ENCODE peak calls at places on chromosomes 3 and 15, in four cellular contexts. E is H9, L is neuronal stem cell, D is IMR-90. A is an unnamed sample.

GRCh38 chr15:82298520-82298919 is 35.9 kb downstream of the SAXO2 start:
- DNase-seq in E (no peak), L (no peak), D (no peak), A (no peak)

GRCh38 chr3:153961498-153961897 is 159.7 kb upstream of the ARHGEF26 start:
- DNase-seq in E (no peak), L (no peak), D (no peak), A (no peak)

GRCh38 chr3:14403636-14404395 is 1.4 kb downstream of the SLC6A6 start:
- DNase-seq in E (no peak), L (no peak), D (no peak), A (no peak)

GRCh38 chr15:82810863-82811421 is 1.5 kb downstream of the WHAMM start:
- DNase-seq in E (no peak), L (no peak), D (no peak), A (peak; percentile 27)

GRCh38 chr3:184896336-184896735 is 84.4 kb downstream of the VPS8 start:
- DNase-seq in E (no peak), L (no peak), D (no peak), A (no peak)

GRCh38 chr3:4687167-4687566 is 194.0 kb downstream of the ITPR1 start:
- DNase-seq in E (no peak), L (no peak), D (no peak), A (peak; percentile 96)

GRCh38 chr3:11272913-11273574 is 847 bp downstream of the ATG7 start:
- DNase-seq in E (no peak), L (no peak), D (no peak), A (no peak)

GRCh38 chr3:194977341-194977740 is 291.7 kb downstream of the FAM43A start:
- DNase-seq in E (no peak), L (no peak), D (no peak), A (peak; percentile 81)

DNA sequence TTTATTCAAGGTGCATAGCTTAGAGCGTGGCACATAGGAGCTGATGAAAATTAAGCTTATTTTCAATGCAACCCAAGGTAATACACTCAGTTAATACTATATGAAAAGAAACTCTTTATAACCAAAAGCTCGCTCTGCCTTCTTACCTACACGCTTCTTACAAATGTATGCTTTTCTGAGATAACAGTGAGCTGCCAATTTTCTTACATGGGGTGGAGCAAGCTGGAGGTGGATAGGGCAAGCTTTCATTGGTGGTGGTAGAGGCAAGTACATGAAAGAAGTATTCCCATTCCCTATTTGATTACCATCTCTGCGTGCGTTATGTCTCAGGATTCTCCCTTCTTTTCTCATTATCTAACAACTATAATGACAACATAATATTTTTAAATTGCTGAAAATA is 8.9 kb downstream of the DZIP3 start:
- DNase-seq in E (no peak), L (no peak), D (no peak), A (no peak)
- H3K18ac ChIP-seq in E (no peak overlapping the region), L (no peak overlapping the region), D (no peak overlapping the region), A (no peak overlapping the region)

GRCh38 chr3:169344465-169344864 is 319.0 kb downstream of the MECOM start:
- DNase-seq in E (no peak), L (no peak), D (peak; percentile 55), A (no peak)
- H2AFZ ChIP-seq in E (no peak overlapping the region), L (no peak overlapping the region), D (no peak overlapping the region), A (no peak overlapping the region)

DNA sequence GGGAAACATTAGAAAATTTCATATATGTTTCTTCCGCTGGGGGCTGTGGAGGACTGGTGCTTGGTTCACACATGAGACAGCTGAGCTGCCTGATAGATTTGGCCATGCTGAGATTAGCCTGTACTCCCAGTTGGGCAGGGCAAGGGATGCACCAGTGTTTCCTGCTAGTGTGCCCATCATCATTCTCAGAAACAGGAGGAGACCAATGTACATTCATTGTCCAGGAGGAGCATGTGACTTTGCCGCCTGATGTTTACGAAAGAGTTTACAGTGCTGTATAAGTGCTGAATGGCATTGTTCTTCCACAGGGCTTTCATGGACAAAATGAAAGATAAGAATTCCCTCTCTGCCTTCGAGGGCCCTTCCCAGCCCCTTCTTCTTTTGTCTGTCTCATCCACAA is 311.1 kb upstream of the THBS1 start:
- DNase-seq in E (no peak), L (no peak), D (no peak), A (no peak)
- H2BK120ac ChIP-seq in E (no peak overlapping the region), L (no peak overlapping the region), D (peak overlapping the region; percentile 100), A (no peak overlapping the region)

DNA sequence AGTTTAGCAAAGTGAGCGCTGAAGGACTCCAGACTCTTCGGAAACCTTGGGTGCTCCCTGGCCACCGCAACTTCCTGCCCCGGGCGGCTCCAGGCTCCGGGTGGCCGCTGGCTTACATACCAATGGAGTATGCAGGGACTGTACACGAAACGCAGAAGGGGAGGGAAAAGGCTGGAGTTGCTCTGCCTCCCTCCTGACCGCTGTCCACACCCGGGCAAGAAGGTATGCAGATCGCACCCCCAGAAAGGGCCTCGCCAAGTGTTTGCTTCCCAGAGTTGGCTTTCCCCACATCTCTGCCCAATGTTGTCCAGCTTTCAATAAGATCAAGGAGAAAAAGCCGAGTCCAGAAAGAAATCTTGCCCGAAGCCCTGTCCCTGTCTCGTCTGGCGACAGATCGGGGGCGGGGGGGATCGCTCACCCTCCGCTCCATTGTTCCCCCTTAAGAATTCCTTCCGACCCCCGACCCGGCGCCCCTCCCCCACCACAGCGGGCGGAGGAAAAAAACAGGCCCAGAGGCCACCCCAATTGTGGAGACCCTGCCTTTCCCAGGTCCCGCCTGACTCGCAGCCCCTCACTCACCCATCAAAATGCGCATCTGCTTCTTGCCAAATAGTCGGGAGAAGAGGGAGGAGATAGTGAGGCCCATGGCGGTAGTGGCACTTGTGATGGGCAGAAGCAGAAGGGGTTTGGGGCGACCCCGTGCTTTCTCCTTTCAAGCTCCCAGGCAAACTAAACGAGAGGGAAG is 477 bp downstream of the ARF4 start:
- DNase-seq in E (peak; percentile 64), L (peak; percentile 75), D (peak; percentile 91), A (peak; percentile 91)
- H3K18ac ChIP-seq in E (peak overlapping the region; percentile 96), L (peak overlapping the region; percentile 92), D (peak overlapping the region; percentile 70), A (peak overlapping the region; percentile 76)

GRCh38 chr15:29859293-29859692 is 37.0 kb upstream of the TJP1 start:
- DNase-seq in E (no peak), L (no peak), D (no peak), A (no peak)
- H2AFZ ChIP-seq in E (no peak overlapping the region), L (no peak overlapping the region), D (peak overlapping the region; percentile 19), A (no peak overlapping the region)

DNA sequence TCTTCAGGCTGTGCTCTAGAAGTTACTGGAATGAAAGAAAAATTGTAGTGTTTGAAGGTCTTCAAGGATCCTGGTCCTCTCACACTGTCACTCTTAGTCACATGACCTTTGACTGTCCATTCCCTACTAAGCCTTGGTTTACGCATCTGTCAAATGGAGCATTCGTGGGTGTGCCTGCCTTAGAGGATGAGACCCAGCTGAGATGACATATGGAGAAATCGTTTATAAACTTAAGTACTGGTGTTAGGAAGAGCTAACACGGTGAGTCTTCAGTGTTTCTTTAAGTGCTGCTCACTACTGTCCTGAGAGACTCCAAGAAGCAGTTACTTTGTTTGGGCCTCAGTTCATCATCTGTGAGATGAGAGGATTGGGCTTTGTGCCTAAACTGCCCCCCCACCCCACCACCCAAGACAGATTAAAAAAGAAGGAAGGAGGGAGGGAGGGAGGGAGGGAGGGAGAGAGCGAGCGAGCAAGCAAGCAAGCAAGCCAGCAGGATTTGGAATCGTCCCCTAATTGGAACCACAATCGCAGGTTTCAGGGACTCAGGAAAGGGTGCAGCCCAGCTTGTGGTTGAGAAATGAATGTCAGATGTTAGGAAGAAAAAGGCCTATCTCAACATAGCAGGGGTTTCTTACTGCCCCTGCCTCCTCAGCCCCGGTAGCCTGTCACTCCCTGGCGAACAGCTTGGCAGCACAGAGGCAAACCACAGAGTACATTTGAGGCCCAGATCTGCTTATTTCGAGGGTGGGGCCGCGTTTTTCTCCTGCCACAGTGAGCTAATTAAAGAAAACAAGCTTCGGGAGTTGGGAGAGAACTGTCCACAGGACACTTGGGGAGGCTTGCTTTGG is 32.7 kb downstream of the SMAD3 start:
- DNase-seq in E (no peak), L (no peak), D (peak; percentile 52), A (no peak)
- H2BK120ac ChIP-seq in E (no peak overlapping the region), L (no peak overlapping the region), D (peak overlapping the region; percentile 75), A (no peak overlapping the region)

GRCh38 chr3:171026584-171027293 is at the start of gene SLC2A2:
- DNase-seq in E (no peak), L (no peak), D (no peak), A (no peak)
- H3K18ac ChIP-seq in E (no peak within 1 kb of the TSS), L (no peak within 1 kb of the TSS), D (peak within 1 kb of the TSS; percentile 52), A (no peak within 1 kb of the TSS)

DNA sequence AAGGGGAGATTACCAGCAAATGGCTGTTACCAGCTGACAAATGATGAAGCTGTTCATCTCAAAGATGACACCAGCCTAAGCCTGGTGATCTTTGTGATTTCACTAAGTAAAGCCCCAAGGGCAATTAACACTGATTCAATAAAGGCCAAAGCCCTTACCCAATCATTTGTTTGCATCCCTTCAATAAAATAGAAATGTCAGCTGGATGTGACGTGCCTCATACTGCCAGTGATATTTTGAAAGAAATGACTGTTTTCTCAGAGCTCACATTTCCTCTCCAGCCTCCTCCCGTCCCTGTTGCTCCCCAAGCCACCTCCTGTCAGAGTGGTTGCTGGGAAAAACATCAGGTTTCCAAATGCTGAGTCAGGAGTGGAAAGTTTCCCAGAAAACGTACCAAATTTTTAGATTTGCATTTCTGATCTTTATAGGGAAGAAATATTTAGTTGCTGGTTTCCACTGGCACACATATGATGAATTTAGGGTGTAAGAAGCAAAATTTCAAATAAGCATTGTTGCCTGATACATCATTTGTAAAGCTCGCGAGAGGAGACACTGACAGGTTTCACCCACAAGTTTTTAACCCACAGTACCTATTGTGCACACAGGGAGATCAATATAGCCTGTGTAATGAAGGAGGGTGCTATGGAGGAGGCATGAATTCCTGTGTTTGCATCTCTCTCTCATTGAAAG is 21.0 kb downstream of the C2CD4A start:
- DNase-seq in E (no peak), L (no peak), D (no peak), A (no peak)
- H2AFZ ChIP-seq in E (no peak overlapping the region), L (peak overlapping the region; percentile 6), D (no peak overlapping the region), A (no peak overlapping the region)

GRCh38 chr3:96700322-96701315 is 113.8 kb upstream of the EPHA6 start:
- DNase-seq in E (peak; percentile 38), L (peak; percentile 3), D (no peak), A (no peak)
- H2BK120ac ChIP-seq in E (no peak overlapping the region), L (no peak overlapping the region), D (no peak overlapping the region), A (no peak overlapping the region)

A was measured in trophoblast cell.